ENCODE peak calls at places on chromosome 2, in seven cellular contexts. K is GM12878, U is transverse colon, M is tibial nerve, Q is stomach, C is A549, A is SK-N-SH. G is an unnamed sample.
A peak's percentile ranks its signal among the peaks of the same experiment; 100 is the strongest.

GRCh38 chr2:145161656-145162055 is 641.7 kb upstream of the ZEB2 start:
- DNase-seq in K (no peak), U (no peak), M (no peak), Q (no peak), C (no peak), A (no peak), G (no peak)

GRCh38 chr2:97781981-97782380 is 68.6 kb downstream of the ZAP70 start:
- DNase-seq in K (no peak), U (peak; percentile 78), M (no peak), Q (no peak), C (no peak), A (no peak), G (no peak)

GRCh38 chr2:121260370-121261154 is 24.4 kb downstream of the TFCP2L1 start:
- DNase-seq in K (no peak), U (peak; percentile 74), M (no peak), Q (peak; percentile 63), C (no peak), A (peak; percentile 54), G (no peak)

GRCh38 chr2:69567157-69567908 is 76.2 kb downstream of the AAK1 start:
- DNase-seq in K (no peak), U (no peak), M (no peak), Q (no peak), C (peak; percentile 54), A (no peak), G (no peak)

GRCh38 chr2:170554278-170554955 is 160.7 kb upstream of the SP5 start:
- DNase-seq in K (no peak), U (peak; percentile 16), M (peak; percentile 58), Q (peak; percentile 32), C (no peak), A (no peak), G (peak; percentile 28)

GRCh38 chr2:53253244-53253643 is 514.4 kb upstream of the CHAC2 start:
- DNase-seq in K (no peak), U (no peak), M (no peak), Q (no peak), C (no peak), A (no peak), G (no peak)

GRCh38 chr2:100623921-100624320 is 61.1 kb downstream of the PDCL3 start:
- DNase-seq in K (no peak), U (no peak), M (no peak), Q (no peak), C (no peak), A (no peak), G (no peak)

GRCh38 chr2:11254100-11254536 is 90.3 kb downstream of the ROCK2 start:
- DNase-seq in K (no peak), U (no peak), M (no peak), Q (no peak), C (peak; percentile 55), A (no peak), G (no peak)

GRCh38 chr2:222024934-222025890 is 273.6 kb downstream of the PAX3 start:
- DNase-seq in K (no peak), U (no peak), M (no peak), Q (no peak), C (peak; percentile 57), A (peak; percentile 8), G (no peak)

GRCh38 chr2:128477026-128477820 is 158.6 kb upstream of the HS6ST1 start:
- DNase-seq in K (no peak), U (no peak), M (no peak), Q (no peak), C (no peak), A (no peak), G (no peak)

GRCh38 chr2:227783404-227784138 is 30.1 kb upstream of the CCL20 start:
- DNase-seq in K (peak; percentile 81), U (no peak), M (no peak), Q (no peak), C (no peak), A (no peak), G (no peak)

GRCh38 chr2:83471708-83472107 is 987.4 kb downstream of the SUCLG1 start:
- DNase-seq in K (no peak), U (no peak), M (no peak), Q (no peak), C (no peak), A (no peak), G (no peak)

GRCh38 chr2:230231251-230231650 is 5.7 kb downstream of the SP140 start:
- DNase-seq in K (no peak), U (no peak), M (no peak), Q (no peak), C (no peak), A (no peak), G (no peak)

GRCh38 chr2:160221391-160222276 is 21.6 kb upstream of the ITGB6 start:
- DNase-seq in K (no peak), U (peak; percentile 88), M (no peak), Q (peak; percentile 86), C (peak; percentile 91), A (no peak), G (peak; percentile 61)

GRCh38 chr2:157420771-157421323 is 23.0 kb downstream of the CYTIP start:
- DNase-seq in K (no peak), U (no peak), M (no peak), Q (no peak), C (peak; percentile 51), A (no peak), G (no peak)

GRCh38 chr2:57965961-57966360 is 80.6 kb upstream of the VRK2 start:
- DNase-seq in K (no peak), U (no peak), M (no peak), Q (no peak), C (peak; percentile 57), A (no peak), G (no peak)

GRCh38 chr2:230738391-230738811 is 25.8 kb downstream of the CAB39 start:
- DNase-seq in K (no peak), U (no peak), M (no peak), Q (no peak), C (no peak), A (no peak), G (no peak)

GRCh38 chr2:98448441-98449145 is 3.9 kb downstream of the INPP4A start:
- DNase-seq in K (no peak), U (no peak), M (no peak), Q (no peak), C (no peak), A (no peak), G (no peak)

GRCh38 chr2:44360749-44361329 is 455 bp downstream of the PREPL start:
- DNase-seq in K (no peak), U (no peak), M (no peak), Q (no peak), C (no peak), A (no peak), G (peak; percentile 25)

GRCh38 chr2:242085941-242086621 is 216.6 kb downstream of the RTP5 start:
- DNase-seq in K (peak; percentile 48), U (peak; percentile 64), M (no peak), Q (peak; percentile 64), C (no peak), A (no peak), G (no peak)

GRCh38 chr2:176461098-176461497 is 191.9 kb downstream of the MTX2 start:
- DNase-seq in K (no peak), U (no peak), M (no peak), Q (no peak), C (no peak), A (no peak), G (no peak)

GRCh38 chr2:150204449-150204848 is 283.0 kb downstream of the RND3 start:
- DNase-seq in K (no peak), U (no peak), M (no peak), Q (no peak), C (peak; percentile 14), A (no peak), G (no peak)

GRCh38 chr2:12032975-12033374 is 286.5 kb downstream of the LPIN1 start:
- DNase-seq in K (no peak), U (no peak), M (no peak), Q (no peak), C (no peak), A (no peak), G (no peak)

GRCh38 chr2:64595397-64596160 is 58.1 kb downstream of the SERTAD2 start:
- DNase-seq in K (no peak), U (peak; percentile 34), M (no peak), Q (no peak), C (peak; percentile 38), A (no peak), G (no peak)
- TF ChIP-seq CTCF in K (no peak), U (peak; percentile 38), M (no peak), Q (no peak), C (peak; percentile 46), A (peak; percentile 27), G (no peak)

DNA sequence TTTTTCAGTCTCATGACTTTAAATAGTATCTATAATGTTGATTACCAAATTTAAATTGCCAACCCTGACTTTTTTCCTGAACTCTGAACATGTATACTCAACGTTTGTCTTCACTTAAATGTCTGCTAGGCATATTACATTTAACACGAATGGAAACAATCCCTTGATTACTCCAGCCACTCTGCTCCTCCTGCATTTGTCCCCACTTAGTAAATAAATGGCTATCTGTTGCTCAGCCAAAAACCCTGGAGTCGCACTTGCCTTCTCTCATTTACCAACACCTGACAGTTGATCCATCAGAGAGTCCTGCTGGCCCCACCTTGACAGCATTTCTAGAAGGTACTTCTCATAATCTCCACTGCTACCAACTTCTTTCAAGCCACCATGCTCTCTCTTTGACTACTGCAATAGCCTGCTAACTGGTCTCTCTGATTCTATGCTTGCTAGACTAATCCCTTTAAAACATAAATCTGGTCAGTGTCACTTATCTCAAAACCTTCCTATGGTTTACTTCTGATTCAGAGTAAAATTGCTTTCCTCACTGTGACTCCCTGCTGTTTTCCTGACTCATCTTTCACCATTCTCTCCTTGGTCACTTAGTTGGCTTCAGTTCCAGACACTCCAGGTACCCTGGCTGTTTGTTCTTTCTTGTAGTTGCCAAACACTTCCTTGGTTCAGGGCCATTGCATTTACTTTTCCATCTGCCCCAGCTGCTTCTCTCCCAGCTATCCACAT is 31.9 kb downstream of the SPAG16 start:
- DNase-seq in K (no peak), U (no peak), M (no peak), Q (no peak), C (peak; percentile 58), A (no peak), G (no peak)
- TF ChIP-seq EP300 in K (no peak), U (no peak), M (no peak), Q (no peak), C (no peak), A (no peak), G (no peak)

DNA sequence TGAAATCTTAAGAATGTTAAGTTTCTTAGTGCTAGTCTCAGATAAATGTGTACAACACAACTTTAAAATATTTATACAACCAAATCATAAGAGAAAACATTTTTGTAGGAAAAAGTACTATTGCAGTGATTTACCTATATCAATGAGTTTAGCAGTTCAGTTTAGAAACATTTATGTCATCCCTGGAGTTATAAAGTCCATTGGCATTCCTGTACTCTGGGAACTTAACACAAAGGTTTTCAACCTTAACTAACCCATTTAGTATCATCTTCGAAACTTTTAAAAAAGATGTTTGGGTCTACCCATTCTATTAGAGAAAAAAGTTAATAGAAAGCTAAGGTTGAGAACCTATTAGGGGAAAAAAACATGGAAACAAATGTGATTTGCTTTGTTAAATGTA is 10.9 kb downstream of the AFTPH start:
- DNase-seq in K (no peak), U (no peak), M (no peak), Q (no peak), C (no peak), A (no peak), G (no peak)
- H3K4me1 ChIP-seq in K (peaks cover 46% of the 10 kb centered on the region), U (no peaks in the 10 kb centered on the region), M (peaks cover 37% of the 10 kb centered on the region), Q (peaks cover 9% of the 10 kb centered on the region), C (peaks cover 50% of the 10 kb centered on the region), A (no peaks in the 10 kb centered on the region), G (no peaks in the 10 kb centered on the region)

DNA sequence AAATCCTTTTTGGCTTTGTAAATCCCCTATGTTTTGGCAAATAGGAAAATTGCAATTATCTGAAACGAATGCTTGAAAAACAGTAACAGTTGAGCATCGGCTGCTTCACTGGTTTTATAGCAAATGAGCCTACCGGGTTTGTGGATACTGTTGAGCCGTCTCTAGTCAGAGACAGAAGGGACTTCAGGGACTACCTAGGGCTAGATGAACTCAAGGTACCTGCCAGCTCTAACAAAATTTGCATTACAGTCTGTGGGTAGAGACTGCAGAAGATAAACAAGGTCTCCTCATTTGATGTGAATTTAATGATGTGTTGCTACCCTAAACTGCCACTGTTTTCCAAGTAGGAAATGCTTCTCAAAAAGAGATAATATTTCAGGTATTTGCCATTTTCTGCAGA is 101.1 kb downstream of the EML6 start:
- DNase-seq in K (no peak), U (no peak), M (no peak), Q (no peak), C (no peak), A (no peak), G (no peak)
- TF ChIP-seq CTCF in K (no peak), U (no peak), M (no peak), Q (no peak), C (no peak), A (no peak), G (no peak)